ENCODE peak calls at places on chromosomes 6 and 20, in four cellular contexts. One of them, this sample, is unnamed.

GRCh38 chr6:159461266-159461665 is 231.8 kb downstream of the SOD2 start:
- DNase-seq in fibroblast of the aortic adventitia: no peak
- DNase-seq in AG10803: peak
- DNase-seq in bronchial epithelial cell: no peak
- DNase-seq in this sample: peak

GRCh38 chr6:43804550-43805223 is 34.7 kb downstream of the VEGFA start:
- DNase-seq in fibroblast of the aortic adventitia: no peak
- DNase-seq in AG10803: no peak
- DNase-seq in bronchial epithelial cell: no peak
- DNase-seq in this sample: no peak

GRCh38 chr20:31811796-31812728 is 7.1 kb upstream of the MYLK2 start:
- DNase-seq in fibroblast of the aortic adventitia: peak
- DNase-seq in AG10803: peak
- DNase-seq in bronchial epithelial cell: no peak
- DNase-seq in this sample: peak

GRCh38 chr6:135522975-135523692 is 25.6 kb upstream of the AHI1 start:
- DNase-seq in fibroblast of the aortic adventitia: peak
- DNase-seq in AG10803: peak
- DNase-seq in bronchial epithelial cell: peak
- DNase-seq in this sample: peak

GRCh38 chr20:35409542-35409941 is 2.2 kb downstream of the UQCC1 start:
- DNase-seq in fibroblast of the aortic adventitia: no peak
- DNase-seq in AG10803: no peak
- DNase-seq in bronchial epithelial cell: no peak
- DNase-seq in this sample: no peak

GRCh38 chr6:36340671-36341454 is 4.2 kb upstream of the BNIP5 start:
- DNase-seq in fibroblast of the aortic adventitia: peak
- DNase-seq in AG10803: peak
- DNase-seq in bronchial epithelial cell: peak
- DNase-seq in this sample: peak

GRCh38 chr6:63598001-63598250 is 25.6 kb downstream of the LOC128125822 start:
- DNase-seq in fibroblast of the aortic adventitia: no peak
- DNase-seq in AG10803: no peak
- DNase-seq in bronchial epithelial cell: no peak
- DNase-seq in this sample: no peak

GRCh38 chr6:13431861-13432465 is 55.4 kb downstream of the GFOD1 start:
- DNase-seq in fibroblast of the aortic adventitia: no peak
- DNase-seq in AG10803: peak
- DNase-seq in bronchial epithelial cell: peak
- DNase-seq in this sample: no peak

GRCh38 chr20:50719328-50719727 is 12.1 kb upstream of the PARD6B start:
- DNase-seq in fibroblast of the aortic adventitia: no peak
- DNase-seq in AG10803: no peak
- DNase-seq in bronchial epithelial cell: no peak
- DNase-seq in this sample: no peak

GRCh38 chr6:90198758-90199425 is 97.8 kb downstream of the BACH2 start:
- DNase-seq in fibroblast of the aortic adventitia: no peak
- DNase-seq in AG10803: no peak
- DNase-seq in bronchial epithelial cell: no peak
- DNase-seq in this sample: no peak

GRCh38 chr6:150207931-150208570 is 65.2 kb downstream of the PPP1R14C start:
- DNase-seq in fibroblast of the aortic adventitia: no peak
- DNase-seq in AG10803: peak
- DNase-seq in bronchial epithelial cell: peak
- DNase-seq in this sample: no peak

GRCh38 chr6:104941694-104942177 is 15.2 kb upstream of the LIN28B start:
- DNase-seq in fibroblast of the aortic adventitia: no peak
- DNase-seq in AG10803: no peak
- DNase-seq in bronchial epithelial cell: no peak
- DNase-seq in this sample: no peak

GRCh38 chr20:48026981-48027592 is 241.8 kb upstream of the SULF2 start:
- DNase-seq in fibroblast of the aortic adventitia: no peak
- DNase-seq in AG10803: peak
- DNase-seq in bronchial epithelial cell: no peak
- DNase-seq in this sample: no peak

GRCh38 chr6:140237251-140237650 is 862.8 kb upstream of the CITED2 start:
- DNase-seq in fibroblast of the aortic adventitia: no peak
- DNase-seq in AG10803: no peak
- DNase-seq in bronchial epithelial cell: no peak
- DNase-seq in this sample: no peak

GRCh38 chr6:13696226-13696625 is 15.4 kb downstream of the RANBP9 start:
- DNase-seq in fibroblast of the aortic adventitia: peak
- DNase-seq in AG10803: peak
- DNase-seq in bronchial epithelial cell: peak
- DNase-seq in this sample: no peak

GRCh38 chr6:20403766-20404640 is 2.3 kb downstream of the E2F3 start:
- DNase-seq in fibroblast of the aortic adventitia: peak
- DNase-seq in AG10803: peak
- DNase-seq in bronchial epithelial cell: peak
- DNase-seq in this sample: peak

GRCh38 chr20:3563548-3564177 is 92.8 kb downstream of the ATRN start:
- DNase-seq in fibroblast of the aortic adventitia: peak
- DNase-seq in AG10803: peak
- DNase-seq in bronchial epithelial cell: peak
- DNase-seq in this sample: peak

GRCh38 chr6:31272431-31272830 is 539 bp upstream of the HLA-C start:
- DNase-seq in fibroblast of the aortic adventitia: peak
- DNase-seq in AG10803: no peak
- DNase-seq in bronchial epithelial cell: no peak
- DNase-seq in this sample: peak

GRCh38 chr6:109925060-109925459 is 53.1 kb upstream of the GPR6 start:
- DNase-seq in fibroblast of the aortic adventitia: peak
- DNase-seq in AG10803: no peak
- DNase-seq in bronchial epithelial cell: no peak
- DNase-seq in this sample: peak

GRCh38 chr20:59151820-59152219 is 11.8 kb upstream of the ZNF831 start:
- DNase-seq in fibroblast of the aortic adventitia: no peak
- DNase-seq in AG10803: no peak
- DNase-seq in bronchial epithelial cell: no peak
- DNase-seq in this sample: no peak

GRCh38 chr6:35972471-35972985 is 51.6 kb upstream of the SRPK1 start:
- DNase-seq in fibroblast of the aortic adventitia: peak
- DNase-seq in AG10803: no peak
- DNase-seq in bronchial epithelial cell: no peak
- DNase-seq in this sample: no peak

GRCh38 chr6:105608711-105609374 is 206.0 kb upstream of the PREP start:
- DNase-seq in fibroblast of the aortic adventitia: peak
- DNase-seq in AG10803: peak
- DNase-seq in bronchial epithelial cell: peak
- DNase-seq in this sample: peak

GRCh38 chr20:32052792-32053362 is 835 bp downstream of the HCK start:
- DNase-seq in fibroblast of the aortic adventitia: no peak
- DNase-seq in AG10803: no peak
- DNase-seq in bronchial epithelial cell: no peak
- DNase-seq in this sample: no peak

GRCh38 chr6:30613251-30614043 is 3.6 kb downstream of the PPP1R10 start:
- DNase-seq in fibroblast of the aortic adventitia: peak
- DNase-seq in AG10803: no peak
- DNase-seq in bronchial epithelial cell: peak
- DNase-seq in this sample: peak

GRCh38 chr6:62775427-62776022 is 435.7 kb upstream of the FKBP1C start:
- DNase-seq in fibroblast of the aortic adventitia: no peak
- DNase-seq in AG10803: no peak
- DNase-seq in bronchial epithelial cell: peak
- DNase-seq in this sample: peak

GRCh38 chr6:170437719-170438401 is 115.2 kb downstream of the PSMB1 start:
- DNase-seq in fibroblast of the aortic adventitia: no peak
- DNase-seq in AG10803: no peak
- DNase-seq in bronchial epithelial cell: peak
- DNase-seq in this sample: no peak
- H3K4me3 ChIP-seq in fibroblast of the aortic adventitia: peak
- H3K4me3 ChIP-seq in AG10803: peak
- H3K4me3 ChIP-seq in bronchial epithelial cell: no peak
- H3K4me3 ChIP-seq in this sample: peak

GRCh38 chr6:74091794-74092157 is 395.8 kb downstream of the CD109 start:
- DNase-seq in fibroblast of the aortic adventitia: no peak
- DNase-seq in AG10803: no peak
- DNase-seq in bronchial epithelial cell: no peak
- DNase-seq in this sample: peak

GRCh38 chr6:74091133-74091793 is 395.3 kb downstream of the CD109 start:
- DNase-seq in fibroblast of the aortic adventitia: peak
- DNase-seq in AG10803: peak
- DNase-seq in bronchial epithelial cell: peak
- DNase-seq in this sample: peak

GRCh38 chr6:74087898-74088297 is 391.9 kb downstream of the CD109 start:
- DNase-seq in fibroblast of the aortic adventitia: peak
- DNase-seq in AG10803: peak
- DNase-seq in bronchial epithelial cell: peak
- DNase-seq in this sample: peak
- TF ChIP-seq CTCF in fibroblast of the aortic adventitia: no peak
- TF ChIP-seq CTCF in AG10803: peak
- TF ChIP-seq CTCF in bronchial epithelial cell: no peak
- TF ChIP-seq CTCF in this sample: peak

GRCh38 chr20:25250508-25250907 is 2.6 kb downstream of the PYGB start:
- DNase-seq in fibroblast of the aortic adventitia: no peak
- DNase-seq in AG10803: no peak
- DNase-seq in bronchial epithelial cell: no peak
- DNase-seq in this sample: peak

GRCh38 chr20:25248501-25249172 is 752 bp downstream of the PYGB start:
- DNase-seq in fibroblast of the aortic adventitia: peak
- DNase-seq in AG10803: peak
- DNase-seq in bronchial epithelial cell: no peak
- DNase-seq in this sample: peak

GRCh38 chr20:25251019-25251418 is 3.1 kb downstream of the PYGB start:
- DNase-seq in fibroblast of the aortic adventitia: no peak
- DNase-seq in AG10803: no peak
- DNase-seq in bronchial epithelial cell: no peak
- DNase-seq in this sample: no peak

GRCh38 chr20:25247666-25248500 is at the start of gene PYGB:
- DNase-seq in fibroblast of the aortic adventitia: peak
- DNase-seq in AG10803: peak
- DNase-seq in bronchial epithelial cell: peak
- DNase-seq in this sample: peak

GRCh38 chr20:25249198-25249931 is 1.5 kb downstream of the PYGB start:
- DNase-seq in fibroblast of the aortic adventitia: peak
- DNase-seq in AG10803: no peak
- DNase-seq in bronchial epithelial cell: peak
- DNase-seq in this sample: peak
- H3K4me3 ChIP-seq in fibroblast of the aortic adventitia: peak
- H3K4me3 ChIP-seq in AG10803: peak
- H3K4me3 ChIP-seq in bronchial epithelial cell: peak
- H3K4me3 ChIP-seq in this sample: peak

DNA sequence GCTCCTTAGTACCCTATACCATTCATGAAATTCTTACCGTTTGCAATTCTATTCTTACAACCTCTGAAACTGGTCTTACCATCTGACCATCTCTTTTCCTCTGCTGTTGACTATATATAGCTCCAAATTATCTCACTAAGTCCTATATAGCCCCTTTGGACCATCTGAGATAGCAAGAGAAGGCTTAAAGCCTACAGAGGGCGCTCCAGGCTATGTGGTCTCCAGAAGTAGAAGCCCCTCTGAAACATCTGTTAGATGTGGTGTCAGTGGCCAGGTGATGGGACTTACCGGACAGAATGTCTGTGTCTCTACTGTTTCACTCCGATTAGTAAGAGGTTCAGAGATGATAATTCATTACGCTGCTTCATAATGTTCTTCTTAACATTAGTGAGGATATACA is 140.7 kb upstream of the BMP2 start:
- DNase-seq in fibroblast of the aortic adventitia: no peak
- DNase-seq in AG10803: no peak
- DNase-seq in bronchial epithelial cell: no peak
- DNase-seq in this sample: no peak
- TF ChIP-seq CTCF in fibroblast of the aortic adventitia: no peak
- TF ChIP-seq CTCF in AG10803: no peak
- TF ChIP-seq CTCF in bronchial epithelial cell: no peak
- TF ChIP-seq CTCF in this sample: peak

GRCh38 chr6:5598123-5598522 is 336.8 kb downstream of the FARS2 start:
- DNase-seq in fibroblast of the aortic adventitia: no peak
- DNase-seq in AG10803: no peak
- DNase-seq in bronchial epithelial cell: no peak
- DNase-seq in this sample: no peak
- H3K4me3 ChIP-seq in fibroblast of the aortic adventitia: no peak
- H3K4me3 ChIP-seq in AG10803: no peak
- H3K4me3 ChIP-seq in bronchial epithelial cell: no peak
- H3K4me3 ChIP-seq in this sample: no peak

GRCh38 chr6:149197482-149197881 is 120.0 kb upstream of the TAB2 start:
- DNase-seq in fibroblast of the aortic adventitia: no peak
- DNase-seq in AG10803: no peak
- DNase-seq in bronchial epithelial cell: no peak
- DNase-seq in this sample: no peak
- TF ChIP-seq CTCF in fibroblast of the aortic adventitia: no peak
- TF ChIP-seq CTCF in AG10803: no peak
- TF ChIP-seq CTCF in bronchial epithelial cell: no peak
- TF ChIP-seq CTCF in this sample: no peak

DNA sequence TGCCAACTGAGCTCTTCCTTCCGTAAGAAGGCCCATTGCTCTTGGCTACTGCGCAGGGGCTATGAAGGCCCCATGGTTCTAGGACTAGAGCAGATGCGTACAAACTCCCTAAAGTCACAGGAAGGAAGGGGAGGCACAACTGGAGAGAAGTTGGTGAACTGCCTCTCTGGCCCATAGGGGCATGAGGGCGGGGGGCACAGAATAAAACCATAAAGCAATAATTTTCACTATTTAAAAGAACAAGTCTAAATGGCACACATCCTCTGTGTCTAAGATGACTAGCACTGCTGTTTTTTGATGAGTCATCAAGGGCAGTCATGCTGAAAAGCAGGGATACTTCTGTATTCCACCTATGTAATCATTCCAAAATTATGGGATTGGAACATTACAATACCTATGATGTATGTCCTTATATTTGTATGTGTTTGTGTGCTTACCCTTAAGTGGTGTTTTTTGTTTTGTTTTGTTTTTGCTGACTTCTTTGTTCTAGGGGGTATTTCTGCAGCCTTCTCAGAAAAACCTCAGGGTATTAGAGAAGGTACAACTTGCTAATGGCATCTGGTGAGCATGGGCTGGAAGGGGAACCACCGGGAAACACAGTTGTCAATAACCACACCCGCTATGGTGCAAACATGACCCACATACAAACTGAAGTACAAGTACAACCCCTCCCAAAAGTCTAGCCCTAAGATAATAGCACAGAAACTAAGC is 36.9 kb downstream of the B4GALT5 start:
- DNase-seq in fibroblast of the aortic adventitia: peak
- DNase-seq in AG10803: peak
- DNase-seq in bronchial epithelial cell: peak
- DNase-seq in this sample: peak
- H3K4me3 ChIP-seq in fibroblast of the aortic adventitia: no peak
- H3K4me3 ChIP-seq in AG10803: no peak
- H3K4me3 ChIP-seq in bronchial epithelial cell: no peak
- H3K4me3 ChIP-seq in this sample: no peak

DNA sequence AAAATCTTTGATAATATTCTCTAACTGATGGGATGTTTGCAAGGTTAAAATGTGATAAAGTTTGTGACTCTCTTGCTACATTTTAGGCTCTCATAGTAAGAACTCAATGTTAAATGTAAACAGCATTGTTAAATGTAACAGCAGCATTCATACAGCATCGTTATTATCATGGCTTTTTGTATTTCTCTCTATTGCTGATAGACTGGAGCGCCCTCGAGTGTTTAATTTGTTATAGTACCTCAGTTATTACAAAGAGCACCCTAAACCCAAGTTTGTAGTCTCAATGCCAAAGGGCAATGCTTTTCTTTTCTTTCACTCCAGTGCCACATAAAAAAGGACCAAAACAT is 14.9 kb upstream of the TTPAL start:
- DNase-seq in fibroblast of the aortic adventitia: peak
- DNase-seq in AG10803: peak
- DNase-seq in bronchial epithelial cell: peak
- DNase-seq in this sample: peak
- TF ChIP-seq CTCF in fibroblast of the aortic adventitia: peak
- TF ChIP-seq CTCF in AG10803: peak
- TF ChIP-seq CTCF in bronchial epithelial cell: peak
- TF ChIP-seq CTCF in this sample: peak